ENCODE peak calls at places on chromosomes 1 and 21, in five cellular contexts. T, E, X, J and K are unnamed samples.

GRCh38 chr1:234413485-234413884 is 40.2 kb downstream of the COA6 start:
- DNase-seq in T (no peak), E (no peak), X (no peak), J (no peak), K (no peak)

GRCh38 chr1:216223521-216223920 is 199.7 kb downstream of the USH2A start:
- DNase-seq in T (peak), E (no peak), X (no peak), J (no peak), K (peak)

GRCh38 chr1:20446796-20447195 is 39.2 kb downstream of the CAMK2N1 start:
- DNase-seq in T (peak), E (no peak), X (no peak), J (peak), K (no peak)

GRCh38 chr1:162336621-162337020 is 40.0 kb downstream of the SPATA46 start:
- DNase-seq in T (no peak), E (no peak), X (no peak), J (no peak), K (no peak)

GRCh38 chr1:93196591-93196990 is 16.1 kb downstream of the CCDC18 start:
- DNase-seq in T (peak), E (no peak), X (no peak), J (peak), K (no peak)

GRCh38 chr1:224357626-224358124 is 996 bp downstream of the CNIH4 start:
- DNase-seq in T (peak), E (no peak), X (no peak), J (peak), K (no peak)

GRCh38 chr1:52427152-52427551 is 22.8 kb downstream of the PRPF38A start:
- DNase-seq in T (no peak), E (no peak), X (no peak), J (no peak), K (no peak)

GRCh38 chr1:11286735-11287410 is 13.9 kb downstream of the UBIAD1 start:
- DNase-seq in T (peak), E (no peak), X (no peak), J (peak), K (no peak)

GRCh38 chr1:153957744-153958110 is 685 bp downstream of the CRTC2 start:
- DNase-seq in T (no peak), E (no peak), X (peak), J (no peak), K (no peak)

GRCh38 chr1:63888984-63889383 is 115.2 kb downstream of the ROR1 start:
- DNase-seq in T (peak), E (no peak), X (no peak), J (peak), K (no peak)

GRCh38 chr21:17045214-17045835 is 467.5 kb upstream of the CXADR start:
- DNase-seq in T (peak), E (peak), X (no peak), J (peak), K (no peak)

GRCh38 chr21:36706951-36707762 is 8.2 kb downstream of the SIM2 start:
- DNase-seq in T (peak), E (no peak), X (no peak), J (no peak), K (no peak)

GRCh38 chr21:32826317-32827167 is 55.0 kb upstream of the PAXBP1 start:
- DNase-seq in T (peak), E (peak), X (peak), J (peak), K (peak)

GRCh38 chr1:3736131-3736561 is 16.1 kb upstream of the CCDC27 start:
- DNase-seq in T (no peak), E (no peak), X (no peak), J (no peak), K (no peak)

GRCh38 chr1:162977944-162978568 is 91.1 kb upstream of the RGS4 start:
- DNase-seq in T (no peak), E (no peak), X (no peak), J (peak), K (no peak)

GRCh38 chr1:55604194-55604593 is 389.0 kb upstream of the USP24 start:
- DNase-seq in T (no peak), E (no peak), X (no peak), J (no peak), K (no peak)

GRCh38 chr1:54812801-54813478 is 11.8 kb upstream of the TTC22 start:
- DNase-seq in T (no peak), E (no peak), X (no peak), J (no peak), K (no peak)

GRCh38 chr1:29361686-29362085 is 125.4 kb downstream of the PTPRU start:
- DNase-seq in T (no peak), E (no peak), X (no peak), J (no peak), K (no peak)

GRCh38 chr21:39441502-39442475 is 3.8 kb downstream of the LCA5L start:
- DNase-seq in T (peak), E (peak), X (no peak), J (peak), K (no peak)

GRCh38 chr1:245707941-245708340 is 553.2 kb downstream of the KIF26B start:
- DNase-seq in T (no peak), E (no peak), X (no peak), J (no peak), K (no peak)

GRCh38 chr1:214454619-214455396 is 96.6 kb downstream of the PTPN14 start:
- DNase-seq in T (peak), E (no peak), X (no peak), J (peak), K (no peak)

GRCh38 chr1:248696261-248696660 is 6.3 kb downstream of the OR14I1 start:
- DNase-seq in T (no peak), E (no peak), X (no peak), J (no peak), K (peak)

GRCh38 chr1:162299018-162299417 is 77.6 kb downstream of the SPATA46 start:
- DNase-seq in T (no peak), E (no peak), X (no peak), J (peak), K (no peak)

GRCh38 chr1:182671779-182672486 is 12.5 kb downstream of the RGS8 start:
- DNase-seq in T (no peak), E (peak), X (no peak), J (no peak), K (no peak)